ENCODE peak calls at places on chromosomes 4 and X, in four cellular contexts. W is HepG2, M is SK-N-SH, D is H1. I is an unnamed sample.

GRCh38 chrX:20254712-20255299 is 11.9 kb downstream of the RPS6KA3 start:
- DNase-seq in D (no peak), W (no peak), M (no peak), I (no peak)

GRCh38 chrX:39726810-39727209 is 370.9 kb downstream of the BCOR start:
- DNase-seq in D (no peak), M (peak; percentile 63), W (no peak), I (no peak)

GRCh38 chr4:184792950-184793555 is 32.7 kb downstream of the ACSL1 start:
- DNase-seq in D (no peak), M (no peak), W (peak; percentile 9), I (no peak)

GRCh38 chr4:118356731-118357130 is 3.9 kb upstream of the PRSS12 start:
- DNase-seq in W (no peak), D (no peak), M (no peak), I (no peak)

GRCh38 chrX:15761564-15762191 is 23.6 kb downstream of the CA5B start:
- DNase-seq in D (no peak), M (peak; percentile 62), W (no peak), I (peak; percentile 51)

GRCh38 chr4:81757706-81758105 is 286.0 kb upstream of the RASGEF1B start:
- DNase-seq in D (no peak), M (no peak), W (no peak), I (no peak)

GRCh38 chrX:102697506-102697905 is 14.7 kb upstream of the GPRASP2 start:
- DNase-seq in D (no peak), W (no peak), M (no peak), I (no peak)

GRCh38 chr4:155415662-155416061 is 38.9 kb upstream of the MAP9 start:
- DNase-seq in M (no peak), W (no peak), D (no peak), I (no peak)

GRCh38 chr4:18214656-18215055 is 193.1 kb upstream of the LCORL start:
- DNase-seq in M (no peak), D (no peak), W (no peak), I (no peak)

GRCh38 chrX:153968754-153969124 is 2.9 kb downstream of the HCFC1 start:
- DNase-seq in W (no peak), M (no peak), D (no peak), I (no peak)

GRCh38 chr4:157459789-157460188 is 239.3 kb downstream of the GRIA2 start:
- DNase-seq in W (peak; percentile 56), D (no peak), M (no peak), I (peak; percentile 39)

GRCh38 chrX:136747003-136747986 is 33.4 kb downstream of the ARHGEF6 start:
- DNase-seq in D (no peak), M (no peak), W (no peak), I (no peak)

GRCh38 chr4:86961605-86962295 is 26.9 kb downstream of the AFF1 start:
- DNase-seq in D (no peak), W (no peak), M (no peak), I (no peak)

GRCh38 chrX:57573754-57574153 is 18.1 kb upstream of the ZXDB start:
- DNase-seq in M (no peak), D (no peak), W (no peak), I (no peak)

GRCh38 chr4:2794707-2795557 is 2.0 kb downstream of the SH3BP2 start:
- DNase-seq in M (no peak), W (no peak), D (no peak), I (no peak)

GRCh38 chr4:159219862-159220261 is 117.0 kb downstream of the RAPGEF2 start:
- DNase-seq in W (no peak), M (no peak), D (no peak), I (no peak)

GRCh38 chr4:116796022-116796421 is 289.4 kb downstream of the TRAM1L1 start:
- DNase-seq in W (no peak), D (no peak), M (no peak), I (no peak)

GRCh38 chr4:176805155-176805554 is 12.4 kb upstream of the VEGFC start:
- DNase-seq in D (no peak), M (no peak), W (no peak), I (no peak)

GRCh38 chr4:139560396-139561084 is 4.5 kb upstream of the SETD7 start:
- DNase-seq in W (no peak), D (no peak), M (no peak), I (no peak)

GRCh38 chr4:103010827-103011226 is 8.7 kb downstream of the SLC9B1 start:
- DNase-seq in W (no peak), M (no peak), D (no peak), I (no peak)

GRCh38 chrX:153517941-153518834 is 746 bp downstream of the ATP2B3 start:
- DNase-seq in D (no peak), W (no peak), M (peak; percentile 70), I (no peak)

GRCh38 chr4:123397276-123398150 is 918 bp downstream of the SPRY1 start:
- DNase-seq in W (peak; percentile 75), D (peak; percentile 80), M (peak; percentile 65), I (no peak)

DNA sequence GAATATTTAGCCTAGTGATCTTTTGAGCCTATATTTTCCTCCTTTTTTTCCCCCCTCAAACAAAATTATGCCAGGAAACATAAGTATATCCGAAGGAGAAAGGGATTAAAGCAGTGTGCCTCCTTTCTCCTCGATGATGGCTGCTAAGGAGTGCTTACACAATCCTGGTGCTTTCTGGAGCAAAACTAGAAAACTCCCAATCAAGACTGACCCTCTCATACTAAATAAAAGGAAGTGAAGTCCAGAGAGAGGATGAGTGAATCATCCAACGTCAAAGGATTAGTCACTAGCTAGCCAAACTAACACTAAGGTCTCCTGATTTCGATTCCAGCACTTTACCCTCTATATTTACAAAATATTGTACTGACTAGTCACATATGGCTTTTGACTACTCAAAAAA is 146.8 kb downstream of the PPP3CA start:
- DNase-seq in D (no peak), W (peak; percentile 48), M (no peak), I (no peak)
- TF ChIP-seq JUND in D (no peak), W (no peak), M (peak; percentile 87), I (no peak)

GRCh38 chr4:188822698-188823097 is 683.5 kb downstream of the TRIML1 start:
- DNase-seq in D (peak; percentile 67), M (no peak), W (no peak), I (no peak)

GRCh38 chr4:188821500-188821899 is 682.3 kb downstream of the TRIML1 start:
- DNase-seq in D (no peak), W (no peak), M (no peak), I (no peak)

GRCh38 chr4:188824553-188824952 is 685.3 kb downstream of the TRIML1 start:
- DNase-seq in W (no peak), M (no peak), D (no peak), I (no peak)

GRCh38 chr4:188818300-188818699 is 679.1 kb downstream of the TRIML1 start:
- DNase-seq in M (no peak), W (no peak), D (no peak), I (no peak)

DNA sequence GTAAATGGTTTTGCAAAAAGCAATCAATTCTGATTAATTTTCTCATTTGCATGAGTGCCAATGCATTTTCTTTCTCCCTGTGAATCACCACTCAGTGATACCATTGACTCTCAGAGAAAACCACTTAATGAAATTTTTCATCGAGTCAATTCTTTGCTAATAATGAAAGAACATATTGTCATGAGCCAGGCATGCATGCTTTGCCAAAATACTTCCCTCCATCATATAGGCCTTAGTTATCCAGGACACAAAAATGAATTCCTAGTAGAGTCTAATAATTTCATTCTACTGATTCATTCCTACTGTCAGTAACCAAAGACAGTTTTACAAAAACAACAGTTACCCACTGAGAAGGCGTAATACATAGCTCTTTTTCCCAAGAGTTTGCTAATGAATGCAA is 680.0 kb downstream of the TRIML1 start:
- DNase-seq in D (no peak), W (no peak), M (no peak), I (no peak)
- TF ChIP-seq JUND in D (no peak), W (no peak), M (no peak), I (no peak)

GRCh38 chr4:153018716-153019115 is 82.6 kb downstream of the FHDC1 start:
- DNase-seq in W (no peak), M (no peak), D (no peak), I (no peak)
- TF ChIP-seq JUND in W (no peak), M (no peak), D (no peak), I (no peak)

GRCh38 chr4:7559316-7559715 is 124.6 kb upstream of the PSAPL1 start:
- DNase-seq in W (no peak), D (no peak), M (no peak), I (no peak)

GRCh38 chr4:7558436-7558835 is 123.7 kb upstream of the PSAPL1 start:
- DNase-seq in W (no peak), M (no peak), D (no peak), I (no peak)

GRCh38 chr4:7561557-7561956 is 126.8 kb upstream of the PSAPL1 start:
- DNase-seq in W (no peak), M (no peak), D (no peak), I (no peak)

GRCh38 chr4:7557447-7557846 is 122.7 kb upstream of the PSAPL1 start:
- DNase-seq in M (no peak), D (no peak), W (peak; percentile 21), I (no peak)

DNA sequence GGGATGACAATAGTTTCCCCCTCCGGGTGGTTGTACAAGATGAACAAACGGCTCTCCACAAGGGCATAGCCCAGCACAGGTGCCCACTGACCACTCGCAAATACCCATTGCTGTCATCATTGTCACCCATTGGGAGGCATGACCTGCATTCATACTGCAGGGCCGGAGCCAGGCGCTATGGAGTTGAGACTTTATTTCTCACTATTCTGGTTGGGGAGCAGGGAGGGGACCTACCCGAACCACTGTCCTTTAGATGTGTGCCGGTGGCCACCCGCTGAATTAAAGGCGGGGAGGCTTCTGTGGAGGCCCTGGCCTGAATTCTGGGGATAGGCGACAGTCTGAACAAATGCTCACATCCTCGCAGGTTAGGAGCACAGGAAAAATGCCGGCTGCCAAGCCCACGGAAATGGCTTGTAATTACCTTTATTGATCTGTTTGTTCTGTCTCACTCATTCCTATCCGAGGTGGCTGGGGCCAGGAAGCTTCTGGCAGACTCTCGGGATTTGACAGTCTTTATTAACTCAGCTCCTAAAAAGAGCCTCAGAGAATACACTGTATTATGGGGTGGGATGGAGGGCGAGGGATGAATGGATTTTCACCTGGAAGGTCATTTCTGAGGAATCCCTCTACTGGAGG is 125.1 kb upstream of the PSAPL1 start:
- DNase-seq in M (no peak), W (peak; percentile 13), D (no peak), I (no peak)
- TF ChIP-seq JUND in M (no peak), W (no peak), D (no peak), I (no peak)

GRCh38 chr4:124710253-124710849 is 2.2 kb downstream of the ANKRD50 start:
- DNase-seq in D (no peak), W (no peak), M (no peak), I (no peak)
- TF ChIP-seq JUND in D (no peak), W (no peak), M (no peak), I (no peak)

GRCh38 chr4:167779280-167779679 is 313.1 kb upstream of the ANXA10 start:
- DNase-seq in W (no peak), M (no peak), D (no peak), I (no peak)

GRCh38 chr4:167774646-167775045 is 317.7 kb upstream of the ANXA10 start:
- DNase-seq in M (no peak), D (no peak), W (no peak), I (no peak)

GRCh38 chr4:167779864-167780263 is 312.5 kb upstream of the ANXA10 start:
- DNase-seq in W (no peak), D (no peak), M (no peak), I (peak; percentile 6)

GRCh38 chr4:167775374-167775773 is 317.0 kb upstream of the ANXA10 start:
- DNase-seq in W (no peak), D (no peak), M (no peak), I (no peak)
- TF ChIP-seq JUND in W (no peak), D (no peak), M (no peak), I (no peak)

GRCh38 chrX:17710836-17711235 is 26.5 kb upstream of the SCML1 start:
- DNase-seq in D (no peak), M (no peak), W (peak; percentile 82), I (no peak)
- TF ChIP-seq JUND in D (no peak), M (no peak), W (no peak), I (no peak)

I was measured in T47D.